ENCODE peak calls at places on chromosomes 3 and 15, in four cellular contexts. K is RKO, U is KBM-7, N is endodermal cell. R is an unnamed sample.

GRCh38 chr3:53173107-53173506 is 12.1 kb downstream of the PRKCD start:
- DNase-seq in U (no peak), K (no peak), N (no peak), R (no peak)

GRCh38 chr3:12659316-12660015 is 4.5 kb downstream of the RAF1 start:
- DNase-seq in U (no peak), N (no peak), K (no peak), R (no peak)

GRCh38 chr15:64703632-64703959 is 71.8 kb downstream of the RBPMS2 start:
- DNase-seq in U (no peak), N (no peak), K (no peak), R (no peak)

GRCh38 chr15:82944840-82945239 is 7.7 kb downstream of the HOMER2 start:
- DNase-seq in U (no peak), N (no peak), K (peak; percentile 59), R (no peak)

GRCh38 chr15:90231028-90232017 is 2.4 kb downstream of the CIB1 start:
- DNase-seq in U (no peak), N (no peak), K (no peak), R (no peak)

GRCh38 chr3:25469609-25470008 is 41.5 kb downstream of the RARB start:
- DNase-seq in K (no peak), N (no peak), U (no peak), R (no peak)

GRCh38 chr3:184683900-184684560 is 27.8 kb downstream of the MAGEF1 start:
- DNase-seq in N (peak; percentile 43), U (no peak), K (no peak), R (no peak)

GRCh38 chr3:33482126-33482525 is 41.9 kb upstream of the UBP1 start:
- DNase-seq in K (no peak), U (no peak), N (no peak), R (no peak)

GRCh38 chr15:68441045-68441743 is 9.2 kb upstream of the ITGA11 start:
- DNase-seq in U (no peak), N (peak; percentile 17), K (no peak), R (peak; percentile 23)

GRCh38 chr15:22944651-22945050 is 35.5 kb downstream of the CYFIP1 start:
- DNase-seq in U (no peak), K (no peak), N (no peak), R (no peak)

GRCh38 chr15:62848631-62849050 is 193.9 kb upstream of the TPM1 start:
- DNase-seq in K (no peak), N (peak; percentile 44), U (no peak), R (no peak)

GRCh38 chr3:197432407-197433127 is 123.2 kb downstream of the BDH1 start:
- DNase-seq in K (no peak), N (no peak), U (no peak), R (no peak)

GRCh38 chr3:129230311-129231019 is 18.9 kb upstream of the COPG1 start:
- DNase-seq in K (peak; percentile 94), N (no peak), U (peak; percentile 72), R (no peak)

GRCh38 chr3:127088511-127089430 is 104.2 kb upstream of the PRR23E start:
- DNase-seq in U (no peak), N (peak; percentile 62), K (no peak), R (no peak)

GRCh38 chr3:127694467-127695215 is 21.9 kb downstream of the ABTB1 start:
- DNase-seq in U (peak; percentile 43), K (peak; percentile 62), N (peak; percentile 84), R (peak; percentile 83)

GRCh38 chr3:59115355-59116136 is 65.7 kb upstream of the CFAP20DC start:
- DNase-seq in K (no peak), U (no peak), N (no peak), R (no peak)

GRCh38 chr3:41573591-41573990 is 374.3 kb downstream of the CTNNB1 start:
- DNase-seq in U (no peak), N (no peak), K (no peak), R (no peak)

GRCh38 chr3:63936929-63937328 is 24.7 kb upstream of the SCAANT1 start:
- DNase-seq in K (no peak), N (no peak), U (no peak), R (no peak)

R was measured in left lobe of liver.